ENCODE peak calls at places on chromosomes 2 and 18, in eight cellular contexts. H, L, G, A, C, Y, U and S are unnamed samples.

GRCh38 chr2:26172866-26173595 is at the start of gene GAREM2:
- DNase-seq in H (peak; percentile 40), L (no peak), G (no peak), A (no peak), C (no peak), Y (no peak), U (peak; percentile 56), S (peak; percentile 31)

GRCh38 chr2:84458436-84459027 is 548 bp downstream of the SUCLG1 start:
- DNase-seq in H (peak; percentile 3), L (peak; percentile 7), G (no peak), A (no peak), C (peak; percentile 5), Y (peak; percentile 15), U (no peak), S (peak; percentile 14)

GRCh38 chr18:45254683-45255082 is 360.6 kb upstream of the SLC14A2 start:
- DNase-seq in H (no peak), L (no peak), G (peak; percentile 75), A (no peak), C (no peak), Y (no peak), U (no peak), S (no peak)

GRCh38 chr2:64423303-64423702 is 30.7 kb upstream of the LGALSL start:
- DNase-seq in H (no peak), L (no peak), G (no peak), A (no peak), C (no peak), Y (no peak), U (no peak), S (no peak)

GRCh38 chr2:237867465-237867864 is 8.0 kb downstream of the RAMP1 start:
- DNase-seq in H (no peak), L (no peak), G (no peak), A (no peak), C (no peak), Y (no peak), U (no peak), S (no peak)

GRCh38 chr2:216057688-216058193 is 23.9 kb downstream of the PECR start:
- DNase-seq in H (no peak), L (peak; percentile 25), G (no peak), A (no peak), C (peak; percentile 51), Y (peak; percentile 68), U (peak; percentile 30), S (no peak)

GRCh38 chr2:206981739-206982336 is 42.5 kb downstream of the CPO start:
- DNase-seq in H (peak; percentile 82), L (peak; percentile 61), G (peak; percentile 73), A (peak; percentile 85), C (peak; percentile 75), Y (no peak), U (peak; percentile 80), S (peak; percentile 79)

GRCh38 chr2:44802409-44803099 is 138.9 kb upstream of the SIX3 start:
- DNase-seq in H (no peak), L (peak; percentile 18), G (no peak), A (no peak), C (no peak), Y (no peak), U (peak; percentile 97), S (no peak)

GRCh38 chr18:44080054-44080453 is 600.6 kb upstream of the SETBP1 start:
- DNase-seq in H (no peak), L (no peak), G (no peak), A (no peak), C (no peak), Y (no peak), U (no peak), S (no peak)

GRCh38 chr2:237874585-237875161 is 15.2 kb downstream of the RAMP1 start:
- DNase-seq in H (no peak), L (peak; percentile 89), G (no peak), A (no peak), C (peak; percentile 65), Y (no peak), U (no peak), S (no peak)

GRCh38 chr2:219215871-219216536 is 2.8 kb downstream of the ABCB6 start:
- DNase-seq in H (no peak), L (no peak), G (no peak), A (no peak), C (no peak), Y (no peak), U (peak; percentile 54), S (no peak)

GRCh38 chr2:218839430-218839829 is 7.8 kb upstream of the PRKAG3 start:
- DNase-seq in H (no peak), L (no peak), G (no peak), A (no peak), C (peak; percentile 9), Y (no peak), U (no peak), S (no peak)

GRCh38 chr18:48840491-48840877 is 110.3 kb downstream of the SMAD7 start:
- DNase-seq in H (peak; percentile 53), L (no peak), G (no peak), A (peak; percentile 14), C (no peak), Y (no peak), U (no peak), S (peak; percentile 19)